ENCODE peak calls at places on chromosomes 1 and 21, in seven cellular contexts. One of them, this sample, is unnamed.

GRCh38 chr21:31886896-31887595 is 14.2 kb downstream of the HUNK start:
- DNase-seq in K562: no peak
- DNase-seq in GM12878: no peak
- DNase-seq in SK-N-SH: no peak
- DNase-seq in HepG2: no peak
- DNase-seq in GM12891: no peak
- DNase-seq in H1: no peak
- DNase-seq in this sample: no peak

GRCh38 chr1:39406533-39407478 is 84.6 kb upstream of the BMP8A start:
- DNase-seq in SK-N-SH: no peak
- DNase-seq in HepG2: peak
- DNase-seq in H1: no peak
- DNase-seq in GM12878: no peak
- DNase-seq in K562: no peak
- DNase-seq in GM12891: no peak
- DNase-seq in this sample: no peak

GRCh38 chr1:83574749-83575148 is 424.2 kb downstream of the TTLL7 start:
- DNase-seq in GM12891: no peak
- DNase-seq in GM12878: no peak
- DNase-seq in K562: no peak
- DNase-seq in HepG2: no peak
- DNase-seq in SK-N-SH: no peak
- DNase-seq in H1: no peak
- DNase-seq in this sample: no peak

GRCh38 chr1:54475357-54476230 is 69.4 kb upstream of the SSBP3 start:
- DNase-seq in GM12891: no peak
- DNase-seq in HepG2: no peak
- DNase-seq in H1: no peak
- DNase-seq in SK-N-SH: peak
- DNase-seq in GM12878: no peak
- DNase-seq in K562: no peak
- DNase-seq in this sample: no peak

GRCh38 chr1:12369258-12369657 is 139.4 kb downstream of the VPS13D start:
- DNase-seq in HepG2: peak
- DNase-seq in GM12891: no peak
- DNase-seq in SK-N-SH: no peak
- DNase-seq in GM12878: no peak
- DNase-seq in K562: no peak
- DNase-seq in H1: no peak
- DNase-seq in this sample: no peak

GRCh38 chr21:25409992-25410391 is 197.3 kb downstream of the MRPL39 start:
- DNase-seq in H1: no peak
- DNase-seq in HepG2: no peak
- DNase-seq in GM12878: no peak
- DNase-seq in K562: no peak
- DNase-seq in SK-N-SH: no peak
- DNase-seq in GM12891: no peak
- DNase-seq in this sample: no peak

GRCh38 chr1:182054698-182055326 is 6.7 kb downstream of the ZNF648 start:
- DNase-seq in K562: peak
- DNase-seq in HepG2: peak
- DNase-seq in H1: no peak
- DNase-seq in GM12891: no peak
- DNase-seq in GM12878: peak
- DNase-seq in SK-N-SH: peak
- DNase-seq in this sample: no peak

GRCh38 chr21:39064325-39065012 is 118.8 kb downstream of the PSMG1 start:
- DNase-seq in H1: no peak
- DNase-seq in K562: no peak
- DNase-seq in HepG2: no peak
- DNase-seq in GM12878: no peak
- DNase-seq in SK-N-SH: no peak
- DNase-seq in GM12891: no peak
- DNase-seq in this sample: no peak

GRCh38 chr1:225813250-225813964 is 3.5 kb downstream of the EPHX1 start:
- DNase-seq in K562: peak
- DNase-seq in SK-N-SH: no peak
- DNase-seq in GM12891: no peak
- DNase-seq in GM12878: no peak
- DNase-seq in H1: no peak
- DNase-seq in HepG2: peak
- DNase-seq in this sample: no peak

GRCh38 chr1:7268983-7269382 is 483.7 kb downstream of the CAMTA1 start:
- DNase-seq in K562: no peak
- DNase-seq in H1: no peak
- DNase-seq in SK-N-SH: no peak
- DNase-seq in GM12891: no peak
- DNase-seq in GM12878: no peak
- DNase-seq in HepG2: no peak
- DNase-seq in this sample: no peak

GRCh38 chr1:147052677-147053076 is 114.6 kb downstream of the NBPF12 start:
- DNase-seq in H1: no peak
- DNase-seq in GM12891: no peak
- DNase-seq in SK-N-SH: no peak
- DNase-seq in GM12878: no peak
- DNase-seq in HepG2: no peak
- DNase-seq in K562: no peak
- DNase-seq in this sample: no peak

GRCh38 chr1:243261389-243261788 is 5.5 kb downstream of the SDCCAG8 start:
- DNase-seq in GM12891: no peak
- DNase-seq in GM12878: no peak
- DNase-seq in K562: no peak
- DNase-seq in HepG2: no peak
- DNase-seq in SK-N-SH: no peak
- DNase-seq in H1: no peak
- DNase-seq in this sample: no peak

GRCh38 chr1:101907264-101907663 is 89.5 kb downstream of the OLFM3 start:
- DNase-seq in SK-N-SH: peak
- DNase-seq in K562: no peak
- DNase-seq in GM12891: no peak
- DNase-seq in H1: no peak
- DNase-seq in GM12878: no peak
- DNase-seq in HepG2: no peak
- DNase-seq in this sample: no peak

GRCh38 chr1:153728305-153729066 is 636 bp downstream of the INTS3 start:
- DNase-seq in H1: no peak
- DNase-seq in SK-N-SH: peak
- DNase-seq in GM12891: no peak
- DNase-seq in K562: peak
- DNase-seq in HepG2: peak
- DNase-seq in GM12878: no peak
- DNase-seq in this sample: no peak

GRCh38 chr1:32104127-32104526 is 3.7 kb upstream of the KPNA6 start:
- DNase-seq in K562: peak
- DNase-seq in GM12878: no peak
- DNase-seq in SK-N-SH: no peak
- DNase-seq in HepG2: peak
- DNase-seq in H1: no peak
- DNase-seq in GM12891: no peak
- DNase-seq in this sample: no peak

GRCh38 chr1:237901284-237901870 is 10.7 kb upstream of the ZP4 start:
- DNase-seq in SK-N-SH: peak
- DNase-seq in HepG2: peak
- DNase-seq in K562: peak
- DNase-seq in H1: no peak
- DNase-seq in GM12878: no peak
- DNase-seq in GM12891: peak
- DNase-seq in this sample: no peak

GRCh38 chr1:168365719-168366474 is 85.2 kb downstream of the TBX19 start:
- DNase-seq in GM12891: no peak
- DNase-seq in SK-N-SH: no peak
- DNase-seq in HepG2: peak
- DNase-seq in H1: no peak
- DNase-seq in GM12878: no peak
- DNase-seq in K562: peak
- DNase-seq in this sample: no peak

GRCh38 chr1:214337536-214337935 is 56.6 kb downstream of the SMYD2 start:
- DNase-seq in GM12891: no peak
- DNase-seq in HepG2: no peak
- DNase-seq in GM12878: no peak
- DNase-seq in H1: no peak
- DNase-seq in SK-N-SH: no peak
- DNase-seq in K562: no peak
- DNase-seq in this sample: no peak

GRCh38 chr1:213231795-213232231 is 180.8 kb downstream of the RPS6KC1 start:
- DNase-seq in GM12878: no peak
- DNase-seq in GM12891: no peak
- DNase-seq in HepG2: no peak
- DNase-seq in SK-N-SH: peak
- DNase-seq in H1: peak
- DNase-seq in K562: no peak
- DNase-seq in this sample: no peak

GRCh38 chr1:178484698-178485225 is 12.0 kb downstream of the CLEC20A start:
- DNase-seq in SK-N-SH: no peak
- DNase-seq in GM12878: no peak
- DNase-seq in H1: no peak
- DNase-seq in HepG2: no peak
- DNase-seq in GM12891: no peak
- DNase-seq in K562: no peak
- DNase-seq in this sample: no peak

GRCh38 chr1:67327864-67328263 is 20.2 kb downstream of the IL12RB2 start:
- DNase-seq in H1: no peak
- DNase-seq in HepG2: no peak
- DNase-seq in GM12878: no peak
- DNase-seq in K562: no peak
- DNase-seq in SK-N-SH: no peak
- DNase-seq in GM12891: no peak
- DNase-seq in this sample: no peak

GRCh38 chr1:206883160-206883559 is 14.1 kb upstream of the IL24 start:
- DNase-seq in GM12891: no peak
- DNase-seq in HepG2: no peak
- DNase-seq in GM12878: no peak
- DNase-seq in H1: no peak
- DNase-seq in K562: no peak
- DNase-seq in SK-N-SH: no peak
- DNase-seq in this sample: no peak

GRCh38 chr1:182433580-182433979 is 16.4 kb upstream of the RGSL1 start:
- DNase-seq in SK-N-SH: no peak
- DNase-seq in HepG2: no peak
- DNase-seq in K562: no peak
- DNase-seq in GM12891: no peak
- DNase-seq in GM12878: no peak
- DNase-seq in H1: no peak
- DNase-seq in this sample: no peak

GRCh38 chr1:108590436-108590835 is 30.5 kb downstream of the EEIG2 start:
- DNase-seq in GM12878: no peak
- DNase-seq in GM12891: no peak
- DNase-seq in K562: no peak
- DNase-seq in H1: no peak
- DNase-seq in SK-N-SH: no peak
- DNase-seq in HepG2: no peak
- DNase-seq in this sample: no peak

GRCh38 chr21:15051652-15052554 is 12.9 kb downstream of the NRIP1 start:
- DNase-seq in H1: no peak
- DNase-seq in K562: no peak
- DNase-seq in HepG2: no peak
- DNase-seq in GM12878: no peak
- DNase-seq in SK-N-SH: no peak
- DNase-seq in GM12891: no peak
- DNase-seq in this sample: no peak

GRCh38 chr1:21262282-21263051 is 27.8 kb downstream of the ECE1 start:
- DNase-seq in GM12878: no peak
- DNase-seq in K562: peak
- DNase-seq in HepG2: peak
- DNase-seq in H1: no peak
- DNase-seq in SK-N-SH: peak
- DNase-seq in GM12891: no peak
- DNase-seq in this sample: no peak

GRCh38 chr1:205248793-205249601 is 21.3 kb downstream of the TMCC2 start:
- DNase-seq in GM12878: no peak
- DNase-seq in K562: peak
- DNase-seq in HepG2: no peak
- DNase-seq in H1: no peak
- DNase-seq in GM12891: no peak
- DNase-seq in SK-N-SH: peak
- DNase-seq in this sample: no peak

GRCh38 chr1:12075195-12076114 is 12.4 kb downstream of the TNFRSF8 start:
- DNase-seq in SK-N-SH: no peak
- DNase-seq in HepG2: no peak
- DNase-seq in GM12891: no peak
- DNase-seq in K562: no peak
- DNase-seq in GM12878: no peak
- DNase-seq in H1: no peak
- DNase-seq in this sample: no peak

GRCh38 chr1:113592223-113592622 is 167.1 kb downstream of the PHTF1 start:
- DNase-seq in HepG2: no peak
- DNase-seq in K562: no peak
- DNase-seq in SK-N-SH: no peak
- DNase-seq in H1: no peak
- DNase-seq in GM12891: no peak
- DNase-seq in GM12878: no peak
- DNase-seq in this sample: no peak

GRCh38 chr1:113593550-113594288 is 165.6 kb downstream of the PHTF1 start:
- DNase-seq in H1: no peak
- DNase-seq in K562: no peak
- DNase-seq in GM12878: no peak
- DNase-seq in HepG2: no peak
- DNase-seq in SK-N-SH: peak
- DNase-seq in GM12891: no peak
- DNase-seq in this sample: no peak
- TF ChIP-seq TAF1 in H1: no peak
- TF ChIP-seq TAF1 in K562: no peak
- TF ChIP-seq TAF1 in GM12878: no peak
- TF ChIP-seq TAF1 in HepG2: no peak
- TF ChIP-seq TAF1 in SK-N-SH: no peak
- TF ChIP-seq TAF1 in GM12891: no peak
- TF ChIP-seq TAF1 in this sample: no peak

GRCh38 chr1:201659576-201659975 is 120.6 kb downstream of the NAV1 start:
- DNase-seq in GM12878: no peak
- DNase-seq in GM12891: no peak
- DNase-seq in H1: no peak
- DNase-seq in SK-N-SH: no peak
- DNase-seq in K562: no peak
- DNase-seq in HepG2: no peak
- DNase-seq in this sample: no peak
- TF ChIP-seq TAF1 in GM12878: no peak
- TF ChIP-seq TAF1 in GM12891: no peak
- TF ChIP-seq TAF1 in H1: no peak
- TF ChIP-seq TAF1 in SK-N-SH: no peak
- TF ChIP-seq TAF1 in K562: no peak
- TF ChIP-seq TAF1 in HepG2: no peak
- TF ChIP-seq TAF1 in this sample: no peak

GRCh38 chr1:9687120-9687875 is 35.8 kb downstream of the PIK3CD start:
- DNase-seq in GM12878: no peak
- DNase-seq in K562: peak
- DNase-seq in GM12891: peak
- DNase-seq in H1: peak
- DNase-seq in SK-N-SH: peak
- DNase-seq in HepG2: peak
- DNase-seq in this sample: peak
- TF ChIP-seq TAF1 in GM12878: peak
- TF ChIP-seq TAF1 in K562: peak
- TF ChIP-seq TAF1 in GM12891: no peak
- TF ChIP-seq TAF1 in H1: no peak
- TF ChIP-seq TAF1 in SK-N-SH: peak
- TF ChIP-seq TAF1 in HepG2: no peak
- TF ChIP-seq TAF1 in this sample: no peak

GRCh38 chr1:42368096-42368795 is 12.3 kb upstream of the RIMKLA start:
- DNase-seq in SK-N-SH: no peak
- DNase-seq in HepG2: no peak
- DNase-seq in H1: no peak
- DNase-seq in K562: no peak
- DNase-seq in GM12891: no peak
- DNase-seq in GM12878: no peak
- DNase-seq in this sample: no peak
- TF ChIP-seq TAF1 in SK-N-SH: no peak
- TF ChIP-seq TAF1 in HepG2: no peak
- TF ChIP-seq TAF1 in H1: no peak
- TF ChIP-seq TAF1 in K562: no peak
- TF ChIP-seq TAF1 in GM12891: no peak
- TF ChIP-seq TAF1 in GM12878: no peak
- TF ChIP-seq TAF1 in this sample: no peak